ENCODE peak calls at places on chromosomes 6 and 20, in four cellular contexts. H, I, J and L are unnamed samples.

GRCh38 chr20:25508083-25508770 is 77.1 kb downstream of the NINL start:
- DNase-seq in I (peak), H (peak), J (no peak), L (no peak)

GRCh38 chr6:84581494-84582259 is 182.7 kb downstream of the TBX18 start:
- DNase-seq in I (peak), J (no peak), H (no peak), L (no peak)

GRCh38 chr6:139514819-139515218 is 140.4 kb upstream of the CITED2 start:
- DNase-seq in J (no peak), H (no peak), I (no peak), L (no peak)

GRCh38 chr20:7432612-7433011 is 507.6 kb downstream of the HAO1 start:
- DNase-seq in J (no peak), H (no peak), I (no peak), L (no peak)

GRCh38 chr6:44001318-44001868 is 125.9 kb downstream of the MRPL14 start:
- DNase-seq in J (no peak), I (peak), H (no peak), L (no peak)

GRCh38 chr6:4682431-4683159 is 93.6 kb upstream of the CDYL start:
- DNase-seq in J (no peak), I (no peak), H (no peak), L (no peak)

GRCh38 chr6:117483645-117484016 is 1.2 kb downstream of the DCBLD1 start:
- DNase-seq in J (no peak), H (no peak), I (no peak), L (peak)

GRCh38 chr6:8130399-8130798 is 28.1 kb upstream of the EEF1E1 start:
- DNase-seq in J (no peak), I (no peak), H (no peak), L (no peak)

GRCh38 chr6:150478651-150479498 is 110.1 kb downstream of the IYD start:
- DNase-seq in J (no peak), I (no peak), H (no peak), L (no peak)

GRCh38 chr6:74404366-74404765 is 708.4 kb downstream of the CD109 start:
- DNase-seq in J (no peak), I (no peak), H (no peak), L (no peak)

GRCh38 chr6:31659649-31660223 is 842 bp downstream of the C6orf47 start:
- DNase-seq in J (no peak), I (no peak), H (no peak), L (no peak)

GRCh38 chr20:13105864-13106457 is 97.2 kb downstream of the SPTLC3 start:
- DNase-seq in J (no peak), H (peak), I (peak), L (no peak)